ENCODE peak calls at places on chromosomes 1 and 21, in four cellular contexts. O is mesendoderm, G is H1, E is IMR-90. V is an unnamed sample.

GRCh38 chr1:20411196-20411980 is 74.6 kb downstream of the CAMK2N1 start:
- DNase-seq in O (peak), G (peak), E (peak), V (no peak)

GRCh38 chr1:76302711-76303347 is 228.3 kb downstream of the ST6GALNAC3 start:
- DNase-seq in O (no peak), G (no peak), E (peak), V (no peak)

GRCh38 chr1:206979379-206980043 is 9.3 kb upstream of the FCAMR start:
- DNase-seq in O (peak), G (no peak), E (peak), V (no peak)

GRCh38 chr1:36831171-36831810 is 203.0 kb downstream of the GRIK3 start:
- DNase-seq in O (no peak), G (no peak), E (no peak), V (no peak)

GRCh38 chr1:152533327-152533938 is 19.2 kb downstream of the CRCT1 start:
- DNase-seq in O (peak), G (no peak), E (peak), V (peak)

GRCh38 chr21:43645414-43645891 is 13.8 kb downstream of the HSF2BP start:
- DNase-seq in O (peak), G (no peak), E (peak), V (peak)

GRCh38 chr1:219774386-219774785 is 154.0 kb downstream of the SLC30A10 start:
- DNase-seq in O (no peak), G (no peak), E (no peak), V (no peak)

GRCh38 chr21:41653944-41654625 is 112.8 kb downstream of the RIPK4 start:
- DNase-seq in O (no peak), G (no peak), E (peak), V (peak)

GRCh38 chr1:224809137-224809536 is 120.3 kb upstream of the DNAH14 start:
- DNase-seq in O (no peak), G (no peak), E (no peak), V (no peak)

GRCh38 chr1:116940809-116941640 is 31.3 kb downstream of the PTGFRN start:
- DNase-seq in O (no peak), G (no peak), E (no peak), V (no peak)

GRCh38 chr1:162230096-162230495 is 146.6 kb downstream of the SPATA46 start:
- DNase-seq in O (peak), G (peak), E (no peak), V (no peak)

GRCh38 chr1:232921416-232921815 is 29.0 kb upstream of the NTPCR start:
- DNase-seq in O (no peak), G (no peak), E (no peak), V (no peak)

GRCh38 chr1:63902844-63903589 is 129.2 kb downstream of the ROR1 start:
- DNase-seq in O (no peak), G (no peak), E (peak), V (no peak)

GRCh38 chr1:25724986-25725385 is 75.0 kb upstream of the SELENON start:
- DNase-seq in O (peak), G (no peak), E (no peak), V (no peak)

GRCh38 chr1:25723250-25723880 is 76.6 kb upstream of the SELENON start:
- DNase-seq in O (peak), G (no peak), E (no peak), V (no peak)

GRCh38 chr1:25725482-25725881 is 74.5 kb upstream of the SELENON start:
- DNase-seq in O (no peak), G (no peak), E (no peak), V (no peak)

GRCh38 chr1:25727026-25727818 is 72.8 kb upstream of the SELENON start:
- DNase-seq in O (no peak), G (no peak), E (peak), V (peak)

DNA sequence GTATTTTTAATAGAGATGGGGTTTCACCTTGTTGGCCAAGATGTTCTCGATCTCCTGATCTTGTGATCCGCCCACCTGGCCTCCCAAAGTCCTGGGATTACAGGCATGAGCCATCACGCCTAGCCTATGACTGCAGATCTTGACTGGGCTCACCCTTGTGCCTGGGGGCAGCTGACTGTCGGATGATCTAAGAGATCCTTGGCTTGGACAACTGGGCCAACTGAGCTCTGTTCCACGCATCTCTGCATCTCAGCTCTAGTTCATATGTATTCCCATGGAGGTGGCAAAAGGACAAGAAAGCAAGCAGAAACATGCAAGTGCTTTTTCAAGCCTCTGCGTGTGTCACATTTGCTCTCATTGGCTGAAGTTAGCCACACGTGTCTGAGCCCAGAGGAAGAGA is 75.8 kb upstream of the SELENON start:
- DNase-seq in O (no peak), G (no peak), E (no peak), V (no peak)
- H3K4ac ChIP-seq in O (no peak), G (peak), E (no peak), V (no peak)

GRCh38 chr1:23210351-23210785 is 6.9 kb downstream of the HTR1D start:
- DNase-seq in O (peak), G (no peak), E (no peak), V (no peak)

GRCh38 chr1:23210963-23211362 is 6.3 kb downstream of the HTR1D start:
- DNase-seq in O (no peak), G (no peak), E (no peak), V (no peak)

GRCh38 chr1:23208527-23208926 is 8.8 kb downstream of the HTR1D start:
- DNase-seq in O (no peak), G (no peak), E (no peak), V (no peak)

GRCh38 chr1:23211955-23212354 is 5.3 kb downstream of the HTR1D start:
- DNase-seq in O (no peak), G (no peak), E (no peak), V (no peak)

GRCh38 chr1:23209765-23210164 is 7.5 kb downstream of the HTR1D start:
- DNase-seq in O (no peak), G (no peak), E (no peak), V (no peak)
- H3K4me2 ChIP-seq in O (no peak), G (no peak), E (no peak), V (no peak)

GRCh38 chr1:9385801-9386573 is 93.3 kb downstream of the SPSB1 start:
- DNase-seq in O (no peak), G (no peak), E (no peak), V (no peak)
- H3K4ac ChIP-seq in O (no peak), G (peak), E (no peak), V (peak)

DNA sequence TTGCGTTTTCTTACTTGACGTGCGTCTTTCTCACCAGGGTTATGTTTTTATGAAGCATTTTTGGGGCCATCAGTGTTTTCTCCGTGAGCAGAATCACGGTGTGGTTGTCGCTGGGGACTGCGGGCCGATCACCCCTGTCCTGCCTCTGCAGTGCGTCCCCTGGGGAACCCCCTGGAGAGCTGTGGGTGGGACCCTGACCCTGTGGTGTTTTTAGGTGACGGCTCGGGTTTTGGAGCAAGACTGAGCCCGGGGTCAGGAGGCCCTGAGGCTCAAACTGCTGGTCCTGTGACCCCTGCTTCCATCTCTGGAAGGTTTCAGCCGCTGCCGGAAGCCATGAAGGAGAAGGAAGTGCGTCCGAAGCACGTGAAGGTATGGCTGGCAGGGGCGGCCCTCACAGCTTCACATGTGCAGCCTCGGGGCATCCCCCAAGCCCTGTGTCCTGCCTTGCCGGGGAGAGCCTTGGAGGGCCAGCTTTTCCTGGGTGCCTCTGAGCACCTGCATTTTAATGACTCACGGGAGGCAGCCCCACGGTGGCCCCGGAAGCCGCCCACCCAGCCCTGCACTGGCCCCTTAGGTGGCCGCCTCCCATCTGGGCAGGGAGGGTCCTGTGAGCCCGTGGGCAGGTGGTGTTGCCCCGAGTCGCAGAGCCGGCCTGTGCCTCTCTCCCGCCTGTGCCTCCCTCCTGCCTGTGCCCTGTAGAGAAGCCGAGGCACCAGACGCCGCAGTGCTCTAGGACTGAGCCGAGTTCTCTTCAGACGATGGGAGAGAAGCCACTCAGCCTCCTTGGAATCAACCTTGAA is 36.7 kb upstream of the DIP2A start:
- DNase-seq in O (no peak), G (no peak), E (no peak), V (no peak)
- H3K4me2 ChIP-seq in O (no peak), G (no peak), E (no peak), V (no peak)

DNA sequence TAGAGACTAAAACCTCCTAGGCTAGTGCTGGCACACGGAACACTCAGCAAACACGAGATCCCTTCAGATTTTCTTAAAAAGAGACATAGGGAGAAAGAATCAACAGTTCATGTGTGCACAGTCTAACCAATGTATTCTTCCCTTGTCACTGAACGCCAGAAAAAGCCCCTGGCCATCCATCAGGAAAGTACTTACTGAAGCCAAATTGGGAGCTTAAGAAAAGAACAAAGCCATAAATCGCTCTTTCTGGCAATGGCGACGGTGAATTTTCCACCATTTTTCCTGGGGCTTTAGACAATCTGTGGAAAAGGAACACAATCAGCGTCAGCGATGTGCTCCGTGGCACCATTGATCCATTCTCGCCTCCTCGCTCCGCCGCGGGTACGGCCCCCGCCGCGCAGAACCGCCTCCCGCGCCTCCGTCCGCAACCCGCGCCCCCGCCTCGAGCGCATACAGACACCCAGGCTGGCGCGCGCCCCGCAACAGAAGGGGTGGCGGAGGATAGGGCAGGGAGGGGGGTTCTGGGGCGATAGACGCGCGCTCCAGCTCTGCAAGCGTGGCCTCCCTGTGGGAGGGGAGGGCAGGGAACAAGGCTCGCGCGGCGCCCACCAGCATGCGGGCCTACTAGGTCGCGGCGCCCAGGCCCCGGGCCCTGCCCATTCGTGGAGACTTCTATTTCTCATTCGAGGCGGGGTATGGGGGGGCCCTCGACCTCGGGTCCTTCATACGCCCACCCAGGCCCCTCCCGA is 458 bp downstream of the PIGP start:
- DNase-seq in O (no peak), G (no peak), E (peak), V (no peak)
- H3K4ac ChIP-seq in O (peak), G (peak), E (peak), V (peak)

GRCh38 chr1:115771094-115771846 is 2.8 kb upstream of the CASQ2 start:
- DNase-seq in O (peak), G (peak), E (no peak), V (no peak)

GRCh38 chr1:115768549-115768948 is at the start of gene CASQ2:
- DNase-seq in O (no peak), G (no peak), E (no peak), V (no peak)

GRCh38 chr1:115767403-115767802 is 1.1 kb downstream of the CASQ2 start:
- DNase-seq in O (no peak), G (no peak), E (no peak), V (no peak)

DNA sequence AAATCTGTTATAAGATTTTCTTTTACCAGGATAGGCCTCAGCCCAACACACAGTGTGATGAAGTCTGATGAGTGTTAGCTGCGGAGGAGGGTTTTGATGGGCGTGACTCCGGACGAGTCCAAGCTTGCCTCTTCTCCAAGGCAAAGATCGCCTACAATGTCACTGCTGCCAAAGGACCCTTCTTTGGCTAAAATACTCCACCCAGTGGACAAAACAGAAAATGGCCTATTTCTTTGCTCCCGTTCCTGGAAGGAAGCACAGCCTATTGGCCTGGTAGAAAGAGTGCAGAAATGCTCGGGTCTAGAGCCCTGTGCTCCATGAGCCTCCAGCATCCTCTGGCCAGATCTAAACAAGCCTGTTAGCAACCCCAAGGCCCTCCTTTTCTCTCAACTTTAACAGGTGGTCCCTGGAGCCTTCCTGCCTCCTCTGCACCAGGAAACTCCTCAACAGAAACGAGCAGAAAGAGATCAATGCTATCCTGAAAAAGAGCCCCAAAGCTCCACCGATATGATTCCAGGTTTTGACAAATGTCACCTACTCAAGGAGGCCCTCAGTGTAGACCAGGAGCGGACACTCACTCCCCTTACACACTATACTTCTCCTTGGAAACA is 3.4 kb upstream of the CASQ2 start:
- DNase-seq in O (peak), G (peak), E (peak), V (peak)
- H3K4me2 ChIP-seq in O (peak), G (peak), E (peak), V (peak)

DNA sequence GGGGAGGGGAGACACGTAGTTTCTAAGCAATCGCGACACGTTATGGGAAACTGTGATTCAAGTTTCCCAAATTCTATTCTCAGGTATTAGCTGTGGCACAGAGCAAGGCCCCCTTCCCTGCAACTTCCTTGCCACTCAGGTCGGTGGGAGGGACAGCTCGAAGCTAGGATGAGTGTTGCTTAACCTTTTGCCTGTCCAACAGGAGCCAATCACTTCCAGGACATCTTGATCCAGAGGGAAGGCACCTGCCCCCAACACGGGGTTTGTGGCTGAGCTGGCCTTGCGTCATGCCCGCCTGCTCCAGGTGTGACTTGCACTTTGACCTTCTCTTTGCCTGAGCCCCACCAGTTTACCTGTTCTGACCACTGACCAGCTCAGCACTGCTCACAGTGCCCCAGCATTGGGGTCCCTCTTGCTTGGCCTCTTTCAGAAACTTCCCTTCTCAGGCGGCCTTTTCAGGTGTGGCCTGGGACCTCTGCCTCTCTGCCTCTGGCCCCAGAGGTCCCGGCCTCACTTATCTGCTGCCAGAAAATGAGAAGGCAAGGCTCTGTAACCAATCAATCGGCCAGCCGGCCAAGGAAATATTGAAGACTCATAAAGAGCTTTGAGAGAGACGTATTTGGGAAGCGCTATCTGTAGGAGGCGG is 24.7 kb downstream of the TEX35 start:
- DNase-seq in O (no peak), G (no peak), E (no peak), V (peak)
- H3K4ac ChIP-seq in O (no peak), G (no peak), E (peak), V (no peak)

GRCh38 chr1:1065265-1065939 is 8.7 kb downstream of the RNF223 start:
- DNase-seq in O (no peak), G (no peak), E (no peak), V (no peak)
- H3K4me2 ChIP-seq in O (no peak), G (no peak), E (no peak), V (no peak)